ENCODE peak calls at places on chromosomes 1 and 21, in four cellular contexts. Y is GM10248, M is right lobe of liver, B is breast epithelium. C is an unnamed sample.

GRCh38 chr1:196209983-196210382 is 398.3 kb downstream of the KCNT2 start:
- DNase-seq in Y (no peak), M (no peak), B (no peak), C (no peak)

GRCh38 chr1:6409053-6409452 is 10.7 kb downstream of the HES2 start:
- DNase-seq in Y (no peak), M (no peak), B (no peak), C (no peak)

GRCh38 chr1:77146270-77146669 is 73.0 kb downstream of the PIGK start:
- DNase-seq in Y (no peak), M (no peak), B (no peak), C (no peak)

GRCh38 chr1:36481091-36481490 is 1.6 kb downstream of the CSF3R start:
- DNase-seq in Y (no peak), M (no peak), B (no peak), C (no peak)

GRCh38 chr21:32279377-32279680 is 480 bp upstream of the MIS18A start:
- DNase-seq in Y (no peak), M (no peak), B (no peak), C (no peak)

GRCh38 chr1:21149430-21149861 is 27.3 kb downstream of the EIF4G3 start:
- DNase-seq in Y (no peak), M (no peak), B (no peak), C (no peak)

GRCh38 chr1:176149939-176150807 is 56.9 kb downstream of the COP1 start:
- DNase-seq in Y (no peak), M (no peak), B (no peak), C (no peak)

GRCh38 chr1:18761948-18762905 is 97.2 kb downstream of the TAS1R2 start:
- DNase-seq in Y (no peak), M (no peak), B (no peak), C (no peak)

GRCh38 chr1:99397029-99397428 is 132.7 kb downstream of the PLPPR4 start:
- DNase-seq in Y (no peak), M (no peak), B (no peak), C (no peak)

GRCh38 chr21:35467536-35467935 is 418.4 kb upstream of the RUNX1 start:
- DNase-seq in Y (no peak), M (no peak), B (no peak), C (no peak)

GRCh38 chr1:62991152-62991551 is 207.2 kb downstream of the ATG4C start:
- DNase-seq in Y (no peak), M (no peak), B (no peak), C (no peak)

GRCh38 chr1:205458777-205459566 is 3.1 kb upstream of the BLACAT1 start:
- DNase-seq in Y (no peak), M (no peak), B (no peak), C (no peak)

GRCh38 chr1:2539312-2539907 is 9.3 kb upstream of the HES5 start:
- DNase-seq in Y (no peak), M (no peak), B (no peak), C (no peak)
- TF ChIP-seq CTCF in Y (peak; percentile 29), M (peak; percentile 8), B (no peak), C (peak; percentile 30)

GRCh38 chr1:32372149-32372756 is 9.9 kb downstream of the TSSK3 start:
- DNase-seq in Y (peak; percentile 42), M (no peak), B (no peak), C (peak; percentile 44)
- TF ChIP-seq CTCF in Y (peak; percentile 17), M (no peak), B (no peak), C (no peak)

DNA sequence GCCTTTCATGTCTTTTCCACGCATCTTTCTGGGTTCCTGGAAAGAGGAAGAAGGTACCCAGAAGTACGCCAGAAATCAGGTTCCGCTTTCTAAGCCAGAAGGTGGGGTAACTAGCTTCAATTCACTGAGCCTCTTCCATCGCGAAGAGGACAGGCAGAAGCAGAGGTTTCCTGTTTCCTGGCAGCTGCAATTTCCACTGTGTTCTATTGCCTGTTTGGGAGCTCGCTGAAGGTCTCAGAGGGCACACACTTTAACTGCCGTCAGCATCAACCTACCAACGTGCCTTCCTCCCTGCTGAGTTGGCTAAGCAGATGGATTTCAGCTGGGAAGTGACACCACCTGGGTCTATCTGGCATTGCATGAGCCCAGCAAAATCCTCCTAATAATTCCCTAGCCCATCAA is 10.0 kb downstream of the NCF2 start:
- DNase-seq in Y (peak; percentile 49), M (no peak), B (no peak), C (no peak)
- TF ChIP-seq CTCF in Y (peak; percentile 27), M (peak; percentile 27), B (no peak), C (no peak)

DNA sequence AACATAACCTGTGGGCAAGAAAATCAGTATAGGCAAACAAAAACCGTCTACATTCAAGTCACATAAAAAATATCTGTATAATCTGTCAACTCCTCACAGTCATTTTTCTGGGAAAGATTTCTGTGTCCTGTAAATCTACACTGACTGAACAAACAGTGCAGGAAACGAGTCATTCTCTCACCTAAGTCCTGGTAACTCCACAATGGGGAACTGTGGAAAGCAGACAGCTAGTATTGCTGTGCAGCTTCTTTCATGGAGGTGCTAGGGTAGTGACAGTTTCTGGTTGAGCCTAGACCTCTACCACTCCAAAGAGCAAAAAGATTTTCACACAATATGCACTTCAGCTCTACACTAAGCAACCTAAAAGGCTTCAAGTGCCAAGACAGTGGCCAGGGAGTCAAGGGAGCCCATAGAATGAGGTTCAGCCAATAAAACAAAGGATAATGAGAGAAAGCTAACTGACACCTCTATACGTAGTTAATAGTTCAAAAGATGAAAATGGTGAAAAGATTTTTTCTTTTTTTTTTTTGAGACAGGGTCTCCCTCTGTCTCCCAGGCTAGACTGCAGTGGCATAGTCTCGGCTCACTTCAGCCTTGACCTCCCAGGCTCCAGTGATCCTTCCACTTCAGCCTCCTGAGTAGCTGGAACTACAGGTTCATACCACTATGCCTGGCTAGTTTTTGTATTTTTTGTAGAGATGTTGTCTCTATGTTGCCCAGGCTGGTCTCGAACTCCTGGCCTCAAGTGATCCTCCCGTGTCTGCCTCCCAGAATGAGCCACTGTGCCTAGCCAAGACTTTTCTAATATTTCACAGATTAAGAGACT is 5.5 kb downstream of the PTP4A2 start:
- DNase-seq in Y (no peak), M (no peak), B (no peak), C (no peak)
- TF ChIP-seq CTCF in Y (no peak), M (no peak), B (no peak), C (no peak)

GRCh38 chr1:201982923-201983805 is 716 bp downstream of the RNPEP start:
- DNase-seq in Y (peak; percentile 65), M (peak; percentile 70), B (peak; percentile 66), C (peak; percentile 77)
- TF ChIP-seq CTCF in Y (no peak), M (no peak), B (no peak), C (no peak)

GRCh38 chr1:88216441-88216840 is 467.6 kb upstream of the PKN2 start:
- DNase-seq in Y (no peak), M (no peak), B (no peak), C (no peak)
- TF ChIP-seq CTCF in Y (no peak), M (no peak), B (no peak), C (no peak)

GRCh38 chr1:9271268-9271667 is 21.4 kb upstream of the SPSB1 start:
- DNase-seq in Y (no peak), M (no peak), B (no peak), C (no peak)

GRCh38 chr1:9271861-9272595 is 20.7 kb upstream of the SPSB1 start:
- DNase-seq in Y (no peak), M (no peak), B (no peak), C (no peak)

GRCh38 chr1:9275567-9276034 is 17.1 kb upstream of the SPSB1 start:
- DNase-seq in Y (peak; percentile 81), M (peak; percentile 76), B (no peak), C (peak; percentile 85)

GRCh38 chr1:9275161-9275560 is 17.5 kb upstream of the SPSB1 start:
- DNase-seq in Y (no peak), M (peak; percentile 34), B (no peak), C (no peak)

GRCh38 chr1:9273177-9273576 is 19.5 kb upstream of the SPSB1 start:
- DNase-seq in Y (no peak), M (no peak), B (no peak), C (no peak)
- TF ChIP-seq CTCF in Y (no peak), M (no peak), B (no peak), C (no peak)

C was measured in GM20000.